ENCODE peak calls at places on chromosome 17, in five cellular contexts. P, C, V, M and S are unnamed samples.

GRCh38 chr17:16551878-16552636 is 16.9 kb downstream of the ZNF287 start:
- DNase-seq in M (no peak), C (no peak), P (no peak), V (no peak), S (no peak)

GRCh38 chr17:78168906-78169793 is 769 bp downstream of the SYNGR2 start:
- DNase-seq in V (no peak), C (no peak), P (no peak), M (no peak), S (peak; percentile 53)

GRCh38 chr17:43401293-43401692 is 2.5 kb downstream of the ARL4D start:
- DNase-seq in M (no peak), P (no peak), V (no peak), C (no peak), S (no peak)

GRCh38 chr17:17515921-17516295 is 19.7 kb upstream of the RASD1 start:
- DNase-seq in P (no peak), V (no peak), C (no peak), M (no peak), S (no peak)

GRCh38 chr17:65910836-65911235 is 281.1 kb downstream of the CEP112 start:
- DNase-seq in M (no peak), P (no peak), C (no peak), V (no peak), S (no peak)

GRCh38 chr17:47731396-47731795 is 1.6 kb upstream of the TBX21 start:
- DNase-seq in P (no peak), V (no peak), C (no peak), M (no peak), S (no peak)

GRCh38 chr17:37737971-37738370 is 6.9 kb downstream of the HNF1B start:
- DNase-seq in P (no peak), C (no peak), V (no peak), M (no peak), S (no peak)

GRCh38 chr17:77840156-77840555 is 118.3 kb upstream of the TNRC6C start:
- DNase-seq in M (no peak), V (no peak), P (no peak), C (no peak), S (no peak)

GRCh38 chr17:5629133-5629532 is 44.8 kb upstream of the NLRP1 start:
- DNase-seq in C (no peak), M (no peak), P (no peak), V (no peak), S (no peak)

GRCh38 chr17:48194097-48194550 is 86.6 kb downstream of the SNX11 start:
- DNase-seq in P (no peak), M (no peak), C (no peak), V (no peak), S (no peak)

GRCh38 chr17:46896991-46897390 is 26.0 kb upstream of the GOSR2 start:
- DNase-seq in C (no peak), M (no peak), P (no peak), V (no peak), S (no peak)

GRCh38 chr17:63035271-63035670 is 69.2 kb downstream of the TANC2 start:
- DNase-seq in C (no peak), M (no peak), P (no peak), V (no peak), S (no peak)

GRCh38 chr17:74920679-74921044 is 2.4 kb downstream of the USH1G start:
- DNase-seq in M (no peak), P (no peak), C (no peak), V (no peak), S (no peak)

GRCh38 chr17:81821603-81822311 is 11.3 kb downstream of the MCRIP1 start:
- DNase-seq in M (no peak), V (no peak), C (no peak), P (peak; percentile 84), S (peak; percentile 82)

GRCh38 chr17:47915667-47916242 is 19.7 kb downstream of the SP2 start:
- DNase-seq in C (no peak), V (no peak), P (no peak), M (no peak), S (no peak)

GRCh38 chr17:39671651-39672521 is 3.6 kb downstream of the PNMT start:
- DNase-seq in C (no peak), M (no peak), V (no peak), P (peak; percentile 67), S (no peak)

GRCh38 chr17:63626551-63627228 is 4.5 kb downstream of the MAP3K3 start:
- DNase-seq in P (no peak), V (no peak), M (no peak), C (no peak), S (no peak)

GRCh38 chr17:81924557-81925532 is 2.7 kb downstream of the MAFG start:
- DNase-seq in P (peak; percentile 56), V (no peak), C (no peak), M (no peak), S (no peak)

GRCh38 chr17:53722407-53722806 is 100.3 kb upstream of the KIF2B start:
- DNase-seq in P (no peak), M (peak; percentile 21), C (no peak), V (no peak), S (no peak)

GRCh38 chr17:63634163-63634562 is 11.9 kb downstream of the MAP3K3 start:
- DNase-seq in M (no peak), C (no peak), V (no peak), P (no peak), S (no peak)

GRCh38 chr17:81250286-81251090 is 11.4 kb downstream of the NDUFAF8 start:
- DNase-seq in C (no peak), P (no peak), M (no peak), V (no peak), S (no peak)

GRCh38 chr17:27818311-27819170 is 18.2 kb upstream of the NOS2 start:
- DNase-seq in V (no peak), M (no peak), C (no peak), P (no peak), S (no peak)

GRCh38 chr17:67947325-67947813 is 48.9 kb downstream of the C17orf58 start:
- DNase-seq in M (no peak), C (no peak), V (no peak), P (no peak), S (no peak)

GRCh38 chr17:67950945-67951344 is 45.3 kb downstream of the C17orf58 start:
- DNase-seq in V (no peak), P (no peak), M (no peak), C (no peak), S (no peak)
- TF ChIP-seq SUZ12 in V (no peak), P (no peak), M (no peak), C (no peak), S (no peak)

DNA sequence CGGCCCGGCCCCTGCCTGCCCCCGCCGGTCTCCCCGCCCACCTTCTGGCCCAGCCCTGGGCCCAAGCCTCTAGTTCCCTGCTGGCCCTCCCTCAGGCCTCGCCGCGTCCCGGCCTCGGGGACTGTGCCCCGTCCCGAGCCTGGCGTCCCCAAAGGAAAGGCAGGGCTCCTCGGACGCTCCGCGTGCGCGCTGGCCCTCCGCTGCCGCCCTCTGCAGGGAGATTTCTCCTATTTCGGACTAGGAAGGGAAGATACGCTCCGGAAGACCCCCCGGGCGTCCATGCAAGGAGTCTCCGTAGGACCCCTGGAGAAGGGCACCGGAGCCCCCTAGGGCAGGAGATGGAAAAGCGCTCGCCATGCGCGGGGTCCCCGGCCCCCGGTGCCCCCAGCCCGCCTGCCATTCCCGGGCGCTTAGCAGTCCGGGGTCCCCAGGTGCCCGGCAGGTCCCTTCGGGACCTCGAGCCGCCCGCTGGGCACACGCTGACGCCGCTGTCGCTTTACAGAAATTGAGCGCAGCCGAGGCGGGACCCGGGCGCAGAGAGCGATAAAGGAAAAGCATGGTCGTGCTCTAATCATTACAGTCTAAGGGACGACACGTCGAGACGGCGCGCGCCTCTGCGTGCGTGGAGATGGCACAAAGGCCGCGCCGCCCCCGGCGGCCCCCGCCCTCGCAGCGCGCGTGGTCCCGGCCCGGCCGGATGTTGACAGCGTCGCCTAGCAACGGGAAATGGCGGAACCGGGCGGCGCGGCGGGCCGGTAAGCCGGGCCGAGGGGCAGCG is at the start of gene CCDC40:
- DNase-seq in C (no peak), V (no peak), P (peak; percentile 72), M (no peak), S (peak; percentile 92)
- TF ChIP-seq SUZ12 in C (no peak), V (no peak), P (no peak), M (no peak), S (no peak)

GRCh38 chr17:1627987-1628855 is at the start of gene SLC43A2:
- DNase-seq in C (no peak), P (peak; percentile 58), M (no peak), V (peak; percentile 71), S (peak; percentile 89)

GRCh38 chr17:1627219-1627986 is 1.2 kb downstream of the SLC43A2 start:
- DNase-seq in M (no peak), P (no peak), V (no peak), C (no peak), S (no peak)

GRCh38 chr17:1630662-1631061 is 2.0 kb upstream of the SLC43A2 start:
- DNase-seq in P (no peak), C (no peak), V (no peak), M (no peak), S (no peak)

GRCh38 chr17:1628856-1629646 is 417 bp upstream of the SLC43A2 start:
- DNase-seq in M (no peak), P (peak; percentile 91), C (no peak), V (peak; percentile 86), S (peak; percentile 95)

DNA sequence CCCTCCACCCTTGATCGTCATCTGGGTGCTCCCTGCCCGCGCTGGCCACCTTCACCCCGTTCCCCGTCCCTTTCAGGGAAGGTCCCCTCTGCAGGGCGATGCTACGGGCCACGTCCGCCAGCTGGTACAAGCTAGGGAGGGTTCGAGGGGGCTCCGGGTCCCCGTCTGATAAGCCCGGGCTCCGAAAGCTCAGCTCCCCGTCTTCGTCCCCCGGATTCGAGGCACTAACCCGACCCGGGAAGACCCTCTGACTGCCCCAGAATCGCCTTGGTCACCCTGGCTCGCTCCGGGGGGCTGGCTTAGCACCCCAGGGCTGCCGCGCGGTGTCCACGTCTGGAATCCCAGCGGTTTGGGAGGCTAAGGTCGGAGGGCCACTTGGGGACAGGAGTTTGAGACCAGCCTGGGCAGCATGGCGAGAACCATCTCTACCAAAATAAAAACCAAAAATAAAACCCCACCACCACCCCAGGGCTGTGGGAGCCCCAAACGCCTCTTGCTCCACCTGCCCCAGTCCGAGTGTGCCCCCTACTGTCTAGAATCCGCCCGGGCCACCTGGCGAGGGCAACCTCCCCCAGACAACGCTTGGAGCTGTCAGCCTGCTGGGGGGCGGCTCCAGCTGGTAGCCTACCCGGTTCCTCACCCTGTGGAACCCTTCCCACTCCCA is 1.1 kb upstream of the SLC43A2 start:
- DNase-seq in C (no peak), P (no peak), M (no peak), V (no peak), S (peak; percentile 49)
- TF ChIP-seq SUZ12 in C (no peak), P (no peak), M (no peak), V (no peak), S (no peak)

DNA sequence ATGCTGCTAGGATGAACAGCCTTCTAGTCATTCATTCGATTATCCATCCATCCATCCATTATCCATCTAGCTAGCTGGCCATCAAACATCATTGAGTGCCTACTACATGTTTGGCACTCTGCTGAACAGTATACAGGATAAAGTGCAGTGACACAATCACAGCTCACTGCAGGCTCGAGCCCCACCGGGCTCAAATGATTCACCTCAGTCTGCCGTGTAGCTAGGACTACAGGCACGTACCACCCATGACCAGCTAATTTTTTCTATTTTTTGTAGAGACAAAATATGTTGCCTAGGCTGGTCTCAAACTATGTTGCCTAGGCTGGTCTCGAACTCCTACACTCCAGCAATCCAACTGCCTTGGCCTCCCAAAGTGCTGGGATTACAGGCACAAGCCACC is 50.0 kb downstream of the SSH2 start:
- DNase-seq in M (no peak), V (no peak), C (no peak), P (no peak), S (no peak)
- TF ChIP-seq SUZ12 in M (no peak), V (no peak), C (no peak), P (no peak), S (no peak)